ENCODE peak calls at places on chromosomes 1 and 21, in eight cellular contexts. W is fibroblast of mammary gland, D is cardiac muscle cell, K is stomach, F is bronchial epithelial cell, L is mesendoderm, T is heart right ventricle, P is AG10803. N is an unnamed sample.

GRCh38 chr1:234188454-234188792 is 184.8 kb upstream of the COA6 start:
- DNase-seq in W (no peak), D (no peak), T (no peak), L (peak; percentile 94), K (no peak), P (no peak), F (peak; percentile 94), N (peak; percentile 98)

GRCh38 chr1:235397733-235398132 is 30.5 kb downstream of the TBCE start:
- DNase-seq in W (peak; percentile 97), P (peak; percentile 96), T (no peak), L (no peak), D (peak; percentile 90), F (peak; percentile 96), K (no peak), N (peak; percentile 97)

GRCh38 chr1:147567594-147568381 is 26.5 kb downstream of the BCL9 start:
- DNase-seq in W (no peak), L (peak; percentile 74), K (peak; percentile 71), T (no peak), P (no peak), F (no peak), D (no peak), N (no peak)

GRCh38 chr1:25774921-25775774 is 24.8 kb upstream of the SELENON start:
- DNase-seq in T (no peak), L (no peak), F (no peak), P (no peak), W (no peak), D (no peak), K (no peak), N (no peak)

GRCh38 chr1:172887162-172887561 is 163.6 kb downstream of the TNFSF18 start:
- DNase-seq in P (no peak), D (no peak), T (no peak), L (no peak), F (peak; percentile 70), K (no peak), W (no peak), N (no peak)

GRCh38 chr1:165549908-165550480 is 6.2 kb downstream of the LRRC52 start:
- DNase-seq in L (no peak), F (no peak), P (no peak), W (no peak), T (no peak), K (no peak), D (no peak), N (no peak)

GRCh38 chr1:153578490-153578889 is 12.8 kb upstream of the S100A2 start:
- DNase-seq in T (no peak), K (no peak), L (peak; percentile 96), D (no peak), F (no peak), P (peak; percentile 73), W (no peak), N (no peak)

GRCh38 chr1:234408757-234409156 is 35.5 kb downstream of the COA6 start:
- DNase-seq in D (no peak), K (no peak), L (no peak), P (no peak), F (no peak), T (no peak), W (no peak), N (no peak)

GRCh38 chr21:34639882-34640788 is 25.2 kb upstream of the RCAN1 start:
- DNase-seq in P (no peak), K (no peak), F (no peak), T (no peak), D (no peak), L (peak; percentile 50), W (peak; percentile 29), N (no peak)
- H3K4me3 ChIP-seq in P (no peak overlapping the region), K (no peak overlapping the region), F (no peak overlapping the region), T (no peak overlapping the region), D (no peak overlapping the region), L (no peak overlapping the region), W (no peak overlapping the region), N (no peak overlapping the region)

GRCh38 chr1:180921386-180921785 is 8.7 kb downstream of the KIAA1614 start:
- DNase-seq in K (no peak), F (no peak), T (no peak), P (no peak), L (no peak), D (no peak), W (no peak), N (no peak)

GRCh38 chr1:180923887-180924286 is 11.2 kb downstream of the KIAA1614 start:
- DNase-seq in D (no peak), K (no peak), F (no peak), T (no peak), W (no peak), P (no peak), L (no peak), N (no peak)

GRCh38 chr1:180923024-180923841 is 10.5 kb downstream of the KIAA1614 start:
- DNase-seq in F (peak; percentile 53), D (peak; percentile 15), L (peak; percentile 99), P (peak; percentile 25), K (no peak), T (no peak), W (peak; percentile 29), N (peak; percentile 16)

GRCh38 chr1:180921891-180922636 is 9.4 kb downstream of the KIAA1614 start:
- DNase-seq in K (no peak), T (no peak), F (no peak), P (no peak), L (no peak), D (no peak), W (no peak), N (no peak)

GRCh38 chr1:180922637-180923023 is 9.9 kb downstream of the KIAA1614 start:
- DNase-seq in D (no peak), P (no peak), L (no peak), W (no peak), F (no peak), T (no peak), K (no peak), N (no peak)
- H3K4me3 ChIP-seq in D (no peak overlapping the region), P (no peak overlapping the region), L (no peak overlapping the region), W (no peak overlapping the region), F (no peak overlapping the region), T (no peak overlapping the region), K (no peak overlapping the region), N (no peak overlapping the region)

GRCh38 chr1:24724345-24725208 is 20.7 kb upstream of the CLIC4 start:
- DNase-seq in F (no peak), P (peak; percentile 40), W (peak; percentile 68), L (peak; percentile 93), T (peak; percentile 41), D (peak; percentile 85), K (peak; percentile 67), N (peak; percentile 38)
- H3K4me3 ChIP-seq in F (no peak overlapping the region), P (no peak overlapping the region), W (no peak overlapping the region), L (no peak overlapping the region), T (no peak overlapping the region), D (no peak overlapping the region), K (no peak overlapping the region), N (no peak overlapping the region)

GRCh38 chr1:201511925-201512539 is 5.1 kb upstream of the CSRP1 start:
- DNase-seq in D (peak; percentile 57), K (peak; percentile 72), F (no peak), P (no peak), L (peak; percentile 91), T (peak; percentile 80), W (no peak), N (no peak)
- H3K4me3 ChIP-seq in D (no peak overlapping the region), K (no peak overlapping the region), F (no peak overlapping the region), P (no peak overlapping the region), L (no peak overlapping the region), T (peak overlapping the region; percentile 4), W (no peak overlapping the region), N (no peak overlapping the region)

DNA sequence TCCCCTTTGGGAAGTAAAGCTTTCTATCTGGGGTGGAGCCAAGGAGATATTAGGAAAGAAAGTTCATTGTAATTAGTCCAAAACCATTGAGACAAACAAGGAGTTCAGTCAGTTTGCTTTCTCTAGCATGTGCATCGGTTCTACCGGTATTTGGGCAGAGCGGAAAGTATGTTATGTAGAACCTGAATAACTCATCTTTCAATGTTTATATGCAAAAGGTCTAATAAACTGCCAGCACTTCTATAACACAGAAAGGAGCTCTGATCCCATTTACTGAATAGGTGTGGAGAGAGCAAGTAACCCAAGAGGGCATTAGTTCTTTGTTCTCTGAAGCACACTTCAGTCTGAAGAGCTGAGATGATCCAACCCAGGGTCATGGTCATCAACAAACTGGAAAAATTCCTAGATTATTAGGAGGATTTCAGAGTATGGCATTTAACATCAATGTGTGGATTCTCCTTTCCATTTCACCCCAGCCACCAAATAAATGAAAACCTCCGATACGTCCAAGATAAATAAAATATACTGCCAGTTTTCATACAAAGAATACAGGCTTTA is 3.6 kb downstream of the TGFB2 start:
- DNase-seq in D (peak; percentile 29), T (no peak), W (no peak), K (no peak), F (peak; percentile 25), P (no peak), L (no peak), N (peak; percentile 27)
- H3K4me3 ChIP-seq in D (peak overlapping the region; percentile 94), T (peak overlapping the region; percentile 86), W (no peak overlapping the region), K (peak overlapping the region; percentile 66), F (no peak overlapping the region), P (no peak overlapping the region), L (no peak overlapping the region), N (peak overlapping the region; percentile 92)

GRCh38 chr1:27349784-27350672 is 8.2 kb downstream of the SYTL1 start:
- DNase-seq in F (peak; percentile 33), P (peak; percentile 55), L (peak; percentile 91), D (peak; percentile 83), W (peak; percentile 66), T (peak; percentile 57), K (peak; percentile 79), N (no peak)
- H3K4me3 ChIP-seq in F (peak overlapping the region; percentile 5), P (peak overlapping the region; percentile 31), L (peak overlapping the region; percentile 48), D (peak overlapping the region; percentile 47), W (peak overlapping the region; percentile 10), T (peak overlapping the region; percentile 57), K (peak overlapping the region; percentile 50), N (no peak overlapping the region)

DNA sequence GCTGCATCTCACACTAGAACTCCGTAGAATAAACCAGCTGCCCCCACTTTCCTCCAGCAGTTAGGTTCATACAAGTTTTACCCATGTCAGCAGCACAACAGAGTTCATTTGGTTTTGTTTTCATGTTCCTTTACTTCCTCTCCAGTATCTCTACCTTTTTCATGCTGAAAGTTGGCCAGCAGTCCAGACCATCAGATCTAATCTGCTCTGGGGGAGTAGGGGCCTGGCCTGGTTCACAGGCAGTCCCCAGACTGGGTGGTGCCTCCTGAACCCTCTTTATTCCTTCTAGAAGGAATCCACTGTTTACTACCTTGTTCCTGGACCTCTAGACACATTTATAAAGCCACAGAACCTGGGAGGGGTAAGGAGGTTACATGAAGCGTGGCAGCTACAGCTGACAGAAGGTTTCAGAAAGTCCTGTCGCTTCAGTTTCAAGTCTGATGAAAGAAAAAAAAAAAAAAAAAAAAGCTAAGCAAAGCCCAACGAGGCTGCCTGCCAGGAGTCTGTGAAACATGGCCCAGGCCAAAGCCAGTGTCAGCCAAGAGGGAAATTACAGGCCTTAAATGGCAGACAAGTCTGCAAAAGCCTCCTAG is 184.6 kb upstream of the JUN start:
- DNase-seq in T (peak; percentile 84), P (peak; percentile 84), W (peak; percentile 72), D (peak; percentile 88), F (no peak), L (no peak), K (peak; percentile 87), N (no peak)
- H3K4me3 ChIP-seq in T (no peak overlapping the region), P (no peak overlapping the region), W (no peak overlapping the region), D (no peak overlapping the region), F (no peak overlapping the region), L (no peak overlapping the region), K (no peak overlapping the region), N (no peak overlapping the region)

DNA sequence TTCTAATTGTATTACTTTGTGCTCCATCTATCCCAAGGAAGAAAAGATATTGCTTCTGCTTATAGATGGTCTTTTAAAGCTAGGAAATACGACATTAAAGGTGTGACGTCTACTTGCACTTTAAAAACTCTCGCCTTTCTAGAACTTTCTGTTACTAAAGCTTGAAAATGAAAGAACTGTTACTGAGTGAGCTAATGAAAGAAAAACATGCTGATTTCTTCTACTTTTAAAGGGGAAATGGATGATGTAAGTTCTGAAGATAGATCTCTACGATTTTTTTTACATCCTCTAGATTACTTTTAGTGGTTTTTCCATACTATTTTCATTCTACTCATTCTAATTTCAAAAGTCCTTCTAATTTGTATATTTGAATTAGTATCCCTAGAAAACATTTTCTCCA is 387.5 kb downstream of the USP25 start:
- DNase-seq in P (peak; percentile 25), F (peak; percentile 12), K (no peak), W (peak; percentile 47), L (no peak), D (peak; percentile 39), T (no peak), N (no peak)
- H3K4me3 ChIP-seq in P (peak overlapping the region; percentile 7), F (no peak overlapping the region), K (no peak overlapping the region), W (no peak overlapping the region), L (no peak overlapping the region), D (no peak overlapping the region), T (peak overlapping the region; percentile 1), N (no peak overlapping the region)

N was measured in mammary epithelial cell.